ENCODE peak calls at places on chromosomes 16 and 17, in six cellular contexts. One of them, this sample, is unnamed.

GRCh38 chr17:65121916-65122821 is 15.0 kb upstream of the RGS9 start:
- DNase-seq in H1: no peak
- DNase-seq in GM12878: peak; percentile 42
- DNase-seq in HepG2: no peak
- DNase-seq in IMR-90: no peak
- DNase-seq in K562: no peak
- DNase-seq in this sample: no peak

GRCh38 chr16:75702247-75702646 is 986 bp upstream of the DUXB start:
- DNase-seq in IMR-90: no peak
- DNase-seq in HepG2: peak; percentile 44
- DNase-seq in K562: peak; percentile 70
- DNase-seq in GM12878: no peak
- DNase-seq in H1: no peak
- DNase-seq in this sample: no peak

GRCh38 chr17:27559506-27559931 is 71.5 kb upstream of the LGALS9 start:
- DNase-seq in GM12878: no peak
- DNase-seq in IMR-90: peak; percentile 87
- DNase-seq in K562: no peak
- DNase-seq in H1: no peak
- DNase-seq in HepG2: peak; percentile 62
- DNase-seq in this sample: peak; percentile 54

GRCh38 chr16:57797526-57798266 is 4.6 kb downstream of the KIFC3 start:
- DNase-seq in HepG2: peak; percentile 91
- DNase-seq in IMR-90: no peak
- DNase-seq in GM12878: no peak
- DNase-seq in K562: no peak
- DNase-seq in H1: peak; percentile 81
- DNase-seq in this sample: no peak

GRCh38 chr17:40499551-40500189 is 1.8 kb downstream of the TNS4 start:
- DNase-seq in HepG2: peak; percentile 84
- DNase-seq in GM12878: no peak
- DNase-seq in K562: no peak
- DNase-seq in H1: peak; percentile 89
- DNase-seq in IMR-90: peak; percentile 60
- DNase-seq in this sample: peak; percentile 84

GRCh38 chr17:79169861-79170260 is 95.2 kb downstream of the ENGASE start:
- DNase-seq in H1: no peak
- DNase-seq in K562: no peak
- DNase-seq in HepG2: no peak
- DNase-seq in GM12878: no peak
- DNase-seq in IMR-90: no peak
- DNase-seq in this sample: no peak

GRCh38 chr16:23833960-23834685 is 1.7 kb upstream of the PRKCB start:
- DNase-seq in GM12878: no peak
- DNase-seq in H1: no peak
- DNase-seq in K562: no peak
- DNase-seq in IMR-90: no peak
- DNase-seq in HepG2: no peak
- DNase-seq in this sample: no peak

GRCh38 chr17:42413464-42414040 is 9.5 kb downstream of the CAVIN1 start:
- DNase-seq in GM12878: no peak
- DNase-seq in HepG2: no peak
- DNase-seq in H1: no peak
- DNase-seq in K562: no peak
- DNase-seq in IMR-90: no peak
- DNase-seq in this sample: no peak

GRCh38 chr16:88469615-88470395 is 16.7 kb downstream of the ZFPM1 start:
- DNase-seq in H1: no peak
- DNase-seq in IMR-90: no peak
- DNase-seq in HepG2: no peak
- DNase-seq in K562: no peak
- DNase-seq in GM12878: no peak
- DNase-seq in this sample: no peak

GRCh38 chr16:25108054-25108453 is 3.5 kb upstream of the LCMT1 start:
- DNase-seq in HepG2: peak; percentile 59
- DNase-seq in GM12878: no peak
- DNase-seq in H1: peak; percentile 50
- DNase-seq in K562: peak; percentile 60
- DNase-seq in IMR-90: no peak
- DNase-seq in this sample: peak; percentile 33

GRCh38 chr17:10513284-10514067 is 4.9 kb downstream of the MYH1 start:
- DNase-seq in HepG2: no peak
- DNase-seq in IMR-90: peak; percentile 0
- DNase-seq in GM12878: no peak
- DNase-seq in K562: no peak
- DNase-seq in H1: no peak
- DNase-seq in this sample: no peak

GRCh38 chr17:80781851-80782277 is 209.8 kb upstream of the CHMP6 start:
- DNase-seq in GM12878: no peak
- DNase-seq in HepG2: no peak
- DNase-seq in K562: no peak
- DNase-seq in H1: no peak
- DNase-seq in IMR-90: no peak
- DNase-seq in this sample: no peak

GRCh38 chr17:2709173-2709661 is 2.3 kb downstream of the CLUH start:
- DNase-seq in HepG2: no peak
- DNase-seq in GM12878: peak; percentile 23
- DNase-seq in IMR-90: no peak
- DNase-seq in H1: no peak
- DNase-seq in K562: no peak
- DNase-seq in this sample: no peak

GRCh38 chr17:57203076-57203475 is 53.2 kb upstream of the MSI2 start:
- DNase-seq in H1: peak; percentile 28
- DNase-seq in GM12878: no peak
- DNase-seq in IMR-90: no peak
- DNase-seq in K562: no peak
- DNase-seq in HepG2: no peak
- DNase-seq in this sample: no peak

GRCh38 chr16:2775765-2776499 is 1.1 kb downstream of the ELOB start:
- DNase-seq in GM12878: no peak
- DNase-seq in IMR-90: no peak
- DNase-seq in HepG2: no peak
- DNase-seq in K562: no peak
- DNase-seq in H1: no peak
- DNase-seq in this sample: no peak

GRCh38 chr16:2778692-2778958 is 1.5 kb upstream of the ELOB start:
- DNase-seq in IMR-90: no peak
- DNase-seq in K562: no peak
- DNase-seq in GM12878: no peak
- DNase-seq in H1: no peak
- DNase-seq in HepG2: no peak
- DNase-seq in this sample: no peak

GRCh38 chr16:2775317-2775716 is 1.8 kb downstream of the ELOB start:
- DNase-seq in K562: no peak
- DNase-seq in HepG2: no peak
- DNase-seq in H1: no peak
- DNase-seq in IMR-90: no peak
- DNase-seq in GM12878: no peak
- DNase-seq in this sample: no peak

GRCh38 chr16:2777231-2777902 is at the start of gene ELOB:
- DNase-seq in HepG2: peak; percentile 50
- DNase-seq in GM12878: no peak
- DNase-seq in K562: peak; percentile 95
- DNase-seq in IMR-90: peak; percentile 73
- DNase-seq in H1: peak; percentile 91
- DNase-seq in this sample: peak; percentile 99

GRCh38 chr16:2776500-2777139 is 460 bp downstream of the ELOB start:
- DNase-seq in K562: no peak
- DNase-seq in IMR-90: no peak
- DNase-seq in GM12878: no peak
- DNase-seq in H1: no peak
- DNase-seq in HepG2: no peak
- DNase-seq in this sample: no peak
- H2AFZ ChIP-seq in K562: peak overlapping the region; percentile 75
- H2AFZ ChIP-seq in IMR-90: peak overlapping the region; percentile 90
- H2AFZ ChIP-seq in GM12878: peak overlapping the region; percentile 56
- H2AFZ ChIP-seq in H1: no peak overlapping the region
- H2AFZ ChIP-seq in HepG2: no peak overlapping the region
- H2AFZ ChIP-seq in this sample: no peak overlapping the region

DNA sequence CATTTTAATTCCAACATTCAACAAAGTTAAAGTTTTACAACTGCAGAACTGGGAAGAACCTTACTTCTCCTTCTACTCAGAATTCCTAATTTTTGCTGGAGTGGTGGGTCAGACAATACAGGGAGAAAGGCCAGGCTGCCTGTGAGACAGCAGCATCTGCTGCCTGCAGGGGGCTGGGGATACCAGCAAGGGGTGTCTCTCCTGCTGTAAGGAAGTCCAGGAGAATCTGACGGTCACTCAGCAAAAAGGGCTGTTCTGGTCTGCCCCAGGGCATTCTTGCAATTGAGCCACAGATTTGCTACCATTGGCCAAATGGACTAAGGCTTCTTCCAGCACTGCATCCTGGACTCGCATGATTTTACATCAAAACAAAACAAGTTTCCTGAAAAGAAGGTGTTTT is 426.6 kb upstream of the CDH11 start:
- DNase-seq in K562: no peak
- DNase-seq in HepG2: no peak
- DNase-seq in H1: no peak
- DNase-seq in IMR-90: peak; percentile 13
- DNase-seq in GM12878: no peak
- DNase-seq in this sample: peak; percentile 45
- TF ChIP-seq RFX5 in K562: no peak
- TF ChIP-seq RFX5 in HepG2: no peak
- TF ChIP-seq RFX5 in H1: no peak
- TF ChIP-seq RFX5 in IMR-90: no peak
- TF ChIP-seq RFX5 in GM12878: no peak
- TF ChIP-seq RFX5 in this sample: no peak

DNA sequence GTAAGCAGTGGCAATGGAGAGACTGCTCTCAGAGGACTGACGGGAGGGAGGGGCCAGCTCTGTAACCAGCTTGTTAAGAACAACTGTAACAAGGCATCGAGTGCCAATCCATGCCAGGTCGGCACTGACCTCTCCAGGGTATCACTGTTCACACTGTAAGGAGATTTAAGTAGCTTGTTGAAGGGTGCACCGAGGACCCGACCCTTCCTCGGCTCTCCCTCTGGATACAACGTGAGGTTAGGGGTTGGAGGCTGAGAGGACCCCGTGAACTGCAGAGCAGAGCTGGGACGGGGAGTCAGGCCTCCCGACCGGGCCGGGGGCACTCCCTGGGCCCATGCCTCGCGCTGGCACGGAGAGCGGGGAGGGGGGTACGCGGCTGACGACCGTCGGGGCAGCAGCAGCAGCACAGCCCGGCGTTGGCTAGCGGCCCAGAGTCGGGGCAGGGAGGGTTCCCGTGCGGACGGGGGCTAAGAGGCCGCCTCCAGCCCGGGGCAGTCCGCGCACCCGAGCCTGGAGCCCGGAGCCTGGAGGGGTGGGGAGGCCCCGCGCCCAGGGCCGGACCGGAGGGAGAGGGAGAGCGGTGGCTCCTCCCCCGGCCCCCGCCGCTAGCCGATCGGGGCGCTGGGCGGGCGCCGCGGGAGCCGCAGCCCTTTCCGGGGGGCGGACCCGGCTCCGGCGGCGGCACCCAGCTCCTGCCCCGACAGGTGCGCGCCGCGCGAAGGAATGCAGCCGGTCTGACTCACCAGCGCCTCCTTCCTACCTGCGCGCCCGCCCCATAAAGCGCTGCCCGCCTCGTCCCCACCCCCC is at the start of gene ITGB4:
- DNase-seq in H1: peak; percentile 84
- DNase-seq in K562: peak; percentile 67
- DNase-seq in HepG2: peak; percentile 39
- DNase-seq in IMR-90: no peak
- DNase-seq in GM12878: no peak
- DNase-seq in this sample: peak; percentile 88
- H2AFZ ChIP-seq in H1: peak within 1 kb of the TSS; percentile 73
- H2AFZ ChIP-seq in K562: peak within 1 kb of the TSS; percentile 49
- H2AFZ ChIP-seq in HepG2: peak within 1 kb of the TSS; percentile 46
- H2AFZ ChIP-seq in IMR-90: peak within 1 kb of the TSS; percentile 78
- H2AFZ ChIP-seq in GM12878: peak within 1 kb of the TSS; percentile 58
- H2AFZ ChIP-seq in this sample: peak within 1 kb of the TSS; percentile 59

DNA sequence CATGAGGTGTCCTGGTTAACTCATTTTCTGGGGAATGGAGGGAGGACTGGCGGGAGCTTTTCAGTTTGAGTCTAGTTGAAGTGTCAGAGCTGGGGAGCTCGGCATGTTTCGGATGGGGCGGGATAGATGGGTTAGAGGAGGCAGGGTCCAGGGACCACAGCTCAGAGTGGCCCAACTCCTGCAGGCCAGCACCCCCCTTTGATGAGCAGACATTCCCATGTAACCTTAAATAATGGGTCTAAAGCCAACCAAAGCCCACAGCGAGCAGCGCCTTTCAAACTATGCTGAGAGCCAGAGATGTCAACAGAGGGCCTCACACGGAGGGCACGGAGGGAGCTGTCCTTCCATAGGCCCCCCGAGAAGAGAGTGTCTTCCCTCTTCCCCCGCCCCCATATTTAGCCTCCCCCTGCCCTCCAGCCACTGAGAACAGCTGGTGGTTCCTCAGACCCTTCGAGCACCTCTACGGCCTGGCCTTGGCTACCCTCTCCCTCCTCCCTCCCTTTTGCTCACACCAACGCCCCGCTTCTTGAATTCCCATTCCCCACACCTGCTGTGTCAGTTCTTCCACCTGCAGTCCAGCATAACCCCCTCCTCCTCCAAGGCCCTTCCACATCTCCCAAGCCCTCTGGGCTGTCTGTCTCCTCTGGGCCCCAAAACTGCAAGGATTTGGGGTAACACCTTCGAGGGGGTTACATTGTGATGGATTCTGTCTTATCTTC is 21.8 kb downstream of the RAB11FIP4 start:
- DNase-seq in IMR-90: no peak
- DNase-seq in K562: no peak
- DNase-seq in H1: no peak
- DNase-seq in GM12878: no peak
- DNase-seq in HepG2: no peak
- DNase-seq in this sample: no peak
- TF ChIP-seq RFX5 in IMR-90: no peak
- TF ChIP-seq RFX5 in K562: no peak
- TF ChIP-seq RFX5 in H1: no peak
- TF ChIP-seq RFX5 in GM12878: no peak
- TF ChIP-seq RFX5 in HepG2: no peak
- TF ChIP-seq RFX5 in this sample: no peak

DNA sequence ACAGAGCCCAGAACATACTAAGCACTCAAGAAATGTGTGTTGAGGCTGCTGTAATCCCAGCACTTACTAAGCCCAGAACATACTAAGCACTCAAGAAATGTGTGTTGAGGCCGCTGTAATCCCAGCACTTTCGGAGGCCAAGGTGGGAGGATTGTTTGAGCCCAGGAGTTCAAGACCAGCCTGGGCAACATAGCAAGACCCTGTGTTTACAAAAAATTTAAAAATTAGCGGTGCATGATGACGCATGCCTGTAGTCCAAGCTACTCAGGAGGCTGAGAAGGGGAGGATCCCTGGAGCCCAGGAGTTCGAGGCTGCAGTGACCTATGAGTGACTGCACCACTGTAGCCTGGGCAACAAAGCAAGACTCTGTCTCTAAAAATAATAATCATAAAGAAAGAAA is 6.7 kb upstream of the ZDHHC1 start:
- DNase-seq in HepG2: no peak
- DNase-seq in K562: no peak
- DNase-seq in IMR-90: no peak
- DNase-seq in H1: no peak
- DNase-seq in GM12878: no peak
- DNase-seq in this sample: no peak
- H2AFZ ChIP-seq in HepG2: no peak overlapping the region
- H2AFZ ChIP-seq in K562: no peak overlapping the region
- H2AFZ ChIP-seq in IMR-90: no peak overlapping the region
- H2AFZ ChIP-seq in H1: no peak overlapping the region
- H2AFZ ChIP-seq in GM12878: no peak overlapping the region
- H2AFZ ChIP-seq in this sample: no peak overlapping the region

GRCh38 chr17:45861185-45861584 is 16.5 kb downstream of the SPPL2C start:
- DNase-seq in GM12878: no peak
- DNase-seq in H1: no peak
- DNase-seq in IMR-90: no peak
- DNase-seq in HepG2: no peak
- DNase-seq in K562: no peak
- DNase-seq in this sample: peak; percentile 80
- TF ChIP-seq RFX5 in GM12878: no peak
- TF ChIP-seq RFX5 in H1: no peak
- TF ChIP-seq RFX5 in IMR-90: no peak
- TF ChIP-seq RFX5 in HepG2: no peak
- TF ChIP-seq RFX5 in K562: no peak
- TF ChIP-seq RFX5 in this sample: no peak

GRCh38 chr16:55323637-55324490 is at the start of gene IRX6:
- DNase-seq in K562: peak; percentile 28
- DNase-seq in GM12878: no peak
- DNase-seq in IMR-90: no peak
- DNase-seq in H1: peak; percentile 93
- DNase-seq in HepG2: no peak
- DNase-seq in this sample: peak; percentile 89
- H2AFZ ChIP-seq in K562: no peak within 1 kb of the TSS
- H2AFZ ChIP-seq in GM12878: no peak within 1 kb of the TSS
- H2AFZ ChIP-seq in IMR-90: no peak within 1 kb of the TSS
- H2AFZ ChIP-seq in H1: peak within 1 kb of the TSS; percentile 27
- H2AFZ ChIP-seq in HepG2: no peak within 1 kb of the TSS
- H2AFZ ChIP-seq in this sample: no peak within 1 kb of the TSS